ENCODE peak calls at places on chromosomes 13 and 19, in nine cellular contexts. R is lower leg skin, Y is ovary, Z is A549, J is HCT116, A is adrenal gland, U is NB4, T is IMR-90, N is suprapubic skin. L is an unnamed sample.
A peak's percentile ranks its signal among the peaks of the same experiment; 100 is the strongest.

GRCh38 chr13:24502567-24503375 is 9.8 kb downstream of the PARP4 start:
- DNase-seq in T (peak; percentile 53), Y (no peak), J (peak; percentile 29), R (no peak), A (peak; percentile 85), N (peak; percentile 64), Z (peak; percentile 58), U (no peak), L (no peak)

GRCh38 chr19:5967994-5968430 is 9.9 kb downstream of the RANBP3 start:
- DNase-seq in J (peak; percentile 50), R (no peak), T (peak; percentile 88), U (peak; percentile 58), Z (peak; percentile 68), Y (peak; percentile 43), A (peak; percentile 89), N (peak; percentile 75), L (no peak)

GRCh38 chr13:78022164-78022877 is 103.7 kb upstream of the EDNRB start:
- DNase-seq in U (peak; percentile 76), A (peak; percentile 70), J (no peak), N (no peak), T (peak; percentile 72), Y (no peak), Z (no peak), R (no peak), L (no peak)

GRCh38 chr19:39342647-39343305 is 555 bp downstream of the SAMD4B start:
- DNase-seq in Y (peak; percentile 40), J (no peak), R (no peak), T (no peak), Z (no peak), A (peak; percentile 65), N (peak; percentile 80), U (no peak), L (no peak)

GRCh38 chr19:31595521-31595920 is 246.3 kb upstream of the TSHZ3 start:
- DNase-seq in N (no peak), Z (no peak), U (no peak), J (no peak), T (no peak), A (no peak), Y (no peak), R (peak; percentile 58), L (peak; percentile 54)

GRCh38 chr19:15432018-15432494 is 13.3 kb upstream of the AKAP8L start:
- DNase-seq in J (no peak), R (no peak), U (no peak), Y (no peak), T (no peak), N (peak; percentile 64), A (no peak), Z (no peak), L (no peak)

GRCh38 chr13:112679932-112680677 is 9.7 kb upstream of the ATP11A start:
- DNase-seq in N (no peak), Z (no peak), T (no peak), A (peak; percentile 35), U (no peak), Y (no peak), R (peak; percentile 79), J (no peak), L (no peak)

GRCh38 chr13:91157273-91158014 is 190.0 kb upstream of the MIR17HG start:
- DNase-seq in U (no peak), N (no peak), J (no peak), Z (no peak), Y (no peak), R (no peak), A (no peak), T (no peak), L (no peak)

DNA sequence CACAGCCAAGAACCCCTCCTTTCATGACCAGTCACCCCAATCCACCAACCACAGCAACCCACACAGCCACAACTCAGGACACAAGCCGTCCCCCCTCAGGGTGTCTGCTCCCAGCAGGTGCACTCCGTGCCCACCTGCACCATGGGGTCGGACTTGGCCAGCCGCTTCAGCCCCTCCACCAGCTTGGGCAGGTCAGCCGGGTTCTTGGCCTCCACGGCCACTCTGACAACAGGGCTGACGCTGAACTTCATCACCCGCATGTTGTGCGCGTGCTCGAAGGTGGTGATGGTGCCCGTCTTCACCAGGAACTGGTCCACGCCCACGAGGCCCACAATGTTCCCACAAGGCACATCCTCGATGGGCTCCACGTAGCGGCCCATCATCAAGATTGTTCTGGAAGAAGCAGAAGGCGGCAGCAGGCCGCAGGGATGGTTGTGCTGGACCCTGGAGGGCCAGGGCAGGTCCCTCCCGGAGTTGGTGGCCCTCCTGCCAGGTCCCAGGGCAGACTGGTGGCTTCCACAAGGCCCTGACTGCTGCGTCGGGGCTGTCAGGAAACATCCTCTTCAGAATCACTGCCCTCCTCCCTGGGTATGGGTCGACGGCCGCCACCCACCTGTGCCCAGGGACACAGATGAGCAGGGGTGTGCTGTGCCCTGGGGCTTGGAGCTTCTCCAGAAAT is 5.5 kb downstream of the EEF2 start:
- DNase-seq in A (no peak), Z (no peak), J (no peak), T (no peak), U (peak; percentile 5), Y (peak; percentile 15), N (no peak), R (no peak), L (no peak)
- TF ChIP-seq POLR2A in A (no peak), Z (no peak), J (no peak), T (no peak), U (peak; percentile 22), Y (no peak), N (no peak), R (no peak), L (no peak)

DNA sequence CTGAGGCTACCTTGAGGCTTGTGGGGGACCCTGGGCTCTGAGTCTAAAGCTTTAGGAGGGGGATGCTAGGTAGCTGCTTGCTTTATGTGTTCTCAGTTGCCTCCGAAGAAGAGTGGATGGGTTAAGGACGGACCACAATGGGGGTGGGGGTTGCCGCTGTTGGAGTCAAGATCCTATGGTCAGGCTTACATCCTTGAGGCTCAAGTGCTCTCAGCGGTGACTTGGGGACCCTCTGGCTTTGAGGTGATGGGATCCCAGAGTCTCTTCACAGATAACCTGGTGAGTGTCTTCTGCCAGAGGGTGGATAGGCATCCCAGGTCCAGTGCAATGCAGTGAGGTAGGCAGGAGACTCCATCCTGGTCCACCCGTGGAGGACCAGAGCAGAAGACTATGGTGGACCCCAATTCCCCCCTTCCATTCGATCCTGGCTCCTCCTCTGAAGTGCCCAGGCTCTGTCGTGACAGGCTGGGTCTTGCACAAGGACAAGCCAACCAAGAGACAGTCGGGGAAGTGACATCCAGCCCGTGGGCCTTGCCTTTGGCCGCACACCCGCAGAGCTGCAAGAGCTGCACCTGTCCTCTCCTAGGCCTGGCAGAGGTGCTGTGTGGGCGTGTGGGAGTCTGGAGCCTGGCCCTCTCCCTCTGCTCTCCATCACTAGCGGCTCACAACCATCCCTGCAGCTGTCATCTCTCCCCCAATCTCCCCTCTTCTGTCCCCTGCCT is 3.3 kb downstream of the ZNF784 start:
- DNase-seq in Y (no peak), A (peak; percentile 54), N (peak; percentile 68), T (no peak), U (peak; percentile 59), R (no peak), J (no peak), Z (no peak), L (no peak)
- TF ChIP-seq POLR2A in Y (no peak), A (no peak), N (no peak), T (no peak), U (no peak), R (no peak), J (no peak), Z (no peak), L (no peak)

DNA sequence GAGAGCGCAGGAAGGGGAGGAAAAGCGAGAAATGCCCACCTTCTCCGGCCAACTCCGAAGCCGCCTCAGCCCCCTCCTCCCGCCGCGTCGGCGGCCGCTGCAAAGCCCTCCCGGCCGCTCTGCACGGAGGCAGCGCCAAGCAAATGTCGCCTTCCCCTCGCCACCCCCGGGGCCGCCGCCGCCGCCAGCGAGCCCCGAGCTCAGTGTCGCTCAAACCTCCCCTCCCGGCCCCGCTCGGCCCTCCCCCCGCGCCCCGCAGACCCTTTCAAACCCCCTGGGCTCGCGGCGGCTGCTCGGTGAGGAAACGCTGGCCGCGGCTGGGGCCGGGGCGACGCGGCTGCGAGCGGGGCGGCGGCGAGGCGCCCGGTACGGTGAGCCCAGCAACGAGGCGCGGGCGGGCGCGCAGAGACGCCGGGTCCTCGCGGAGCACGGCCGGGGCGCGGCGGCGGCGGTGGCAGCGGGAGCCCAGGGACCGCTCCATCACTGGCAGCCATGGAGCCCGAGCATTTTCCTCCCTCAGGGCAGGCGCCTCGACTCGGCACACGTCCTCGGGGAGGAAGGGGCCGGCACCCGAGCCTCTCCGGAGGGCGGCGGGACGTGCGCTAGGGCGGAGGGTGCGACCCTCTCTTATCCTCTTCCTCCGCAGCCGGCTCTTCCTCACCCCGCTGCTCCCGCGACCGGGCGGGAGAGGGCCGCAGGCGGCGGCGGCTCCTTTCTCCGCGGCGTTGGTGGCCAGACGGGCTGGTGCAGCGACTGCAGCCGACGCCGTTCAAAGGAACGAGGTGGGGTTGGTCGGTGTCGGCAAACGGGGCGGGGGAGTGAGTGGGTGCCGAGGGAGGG is 486 bp upstream of the TSC22D1 start:
- DNase-seq in N (peak; percentile 68), U (peak; percentile 56), Y (no peak), A (no peak), J (no peak), R (peak; percentile 88), T (no peak), Z (no peak), L (no peak)
- TF ChIP-seq POLR2A in N (no peak), U (no peak), Y (no peak), A (no peak), J (no peak), R (no peak), T (no peak), Z (no peak), L (no peak)

GRCh38 chr13:43878897-43879322 is 630 bp downstream of the CCDC122 start:
- DNase-seq in N (peak; percentile 86), T (peak; percentile 81), Y (peak; percentile 62), J (no peak), U (peak; percentile 92), R (peak; percentile 96), A (peak; percentile 92), Z (peak; percentile 62), L (no peak)

GRCh38 chr13:43877788-43878187 is 1.8 kb downstream of the CCDC122 start:
- DNase-seq in R (no peak), J (no peak), N (no peak), Z (no peak), Y (no peak), A (no peak), T (no peak), U (peak; percentile 22), L (no peak)

GRCh38 chr13:43880930-43881329 is 1.2 kb downstream of the LACC1 start:
- DNase-seq in N (no peak), R (no peak), Y (no peak), A (peak; percentile 70), Z (no peak), J (no peak), T (no peak), U (no peak), L (no peak)

GRCh38 chr13:43880451-43880850 is 747 bp downstream of the LACC1 start:
- DNase-seq in A (no peak), Y (no peak), Z (no peak), N (no peak), U (no peak), J (no peak), R (no peak), T (no peak), L (no peak)

DNA sequence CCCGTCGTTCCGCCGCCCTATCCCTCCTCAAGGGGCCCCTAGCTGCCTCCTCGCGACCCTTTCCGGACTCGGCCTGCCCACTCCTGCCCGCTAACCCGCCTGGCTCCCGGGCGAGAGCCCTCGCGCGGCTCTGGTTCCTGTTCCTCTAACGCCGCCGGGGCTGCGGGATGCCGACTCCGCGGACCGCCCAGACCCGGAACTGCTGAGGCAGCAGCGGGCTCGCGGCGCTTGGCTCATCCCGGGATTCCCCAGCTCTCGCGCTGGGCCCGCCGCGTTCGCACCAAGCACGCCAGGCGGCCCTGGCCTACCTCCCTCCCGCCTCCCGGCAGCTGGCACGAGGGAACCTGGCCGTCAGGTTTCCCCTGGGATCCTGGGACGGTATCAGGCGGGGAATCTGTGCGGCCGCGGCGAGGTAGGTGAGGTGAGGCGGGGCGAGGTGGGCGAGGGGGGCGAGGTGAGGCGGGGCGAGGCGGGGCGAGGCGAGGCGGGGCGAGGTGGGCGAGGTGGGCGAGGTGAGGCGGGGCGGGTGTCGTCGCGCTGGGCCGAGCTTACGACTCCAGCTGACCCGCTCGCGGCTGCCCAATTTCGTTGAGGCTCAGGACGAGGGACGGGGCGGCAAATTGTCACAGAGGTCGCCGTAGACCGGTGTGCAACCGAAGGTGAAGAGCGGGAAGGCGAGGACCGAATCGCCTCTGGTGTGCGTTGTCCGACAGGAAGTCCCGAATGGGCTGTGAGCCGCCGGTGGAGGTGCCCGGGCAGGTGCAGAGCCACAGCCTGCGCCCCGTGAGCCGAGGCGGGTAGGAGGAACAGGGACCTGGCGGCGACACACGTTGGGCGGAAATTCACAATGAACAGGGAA is at the start of the genes CCDC122 and LACC1:
- DNase-seq in J (no peak), Z (peak; percentile 75), A (peak; percentile 92), Y (peak; percentile 75), U (peak; percentile 87), R (peak; percentile 95), T (peak; percentile 84), N (peak; percentile 91), L (no peak)
- TF ChIP-seq POLR2A in J (no peak), Z (peak; percentile 52), A (peak; percentile 90), Y (peak; percentile 17), U (peak; percentile 76), R (peak; percentile 24), T (peak; percentile 90), N (peak; percentile 82), L (no peak)